ENCODE peak calls at places on chromosomes 16 and 17, in five cellular contexts. D is pulmonary artery endothelial cell; B is HEK293T; C is heart left ventricle; X is stimulated activated naive CD8-positive, alpha-beta T cell treated with anti-CD3 and anti-CD28 coated beads, Interleukin-15, Interleukin-2, amounts not matched to agents 100 U/mL and 50 U/mL, for 24 hours. I is an unnamed sample.

GRCh38 chr17:74480290-74480689 is 13.9 kb downstream of the CD300A start:
- DNase-seq in D (no peak), B (no peak), C (no peak), X (no peak), I (no peak)

GRCh38 chr16:11181889-11182279 is 74.1 kb downstream of the SOCS1 start:
- DNase-seq in D (no peak), B (no peak), C (no peak), X (peak; percentile 56), I (no peak)

GRCh38 chr16:79430129-79430789 is 170.3 kb downstream of the MAF start:
- DNase-seq in D (no peak), B (no peak), C (no peak), X (no peak), I (no peak)

GRCh38 chr16:75148311-75149195 is at the start of gene ZFP1:
- DNase-seq in D (peak; percentile 53), B (peak; percentile 95), C (peak; percentile 96), X (peak; percentile 96), I (peak; percentile 60)

GRCh38 chr16:24748242-24748641 is 18.8 kb downstream of the TNRC6A start:
- DNase-seq in D (peak; percentile 77), B (no peak), C (peak; percentile 39), X (no peak), I (peak; percentile 30)

GRCh38 chr17:3723188-3723555 is 531 bp upstream of the HASPIN start:
- DNase-seq in D (no peak), B (no peak), C (no peak), X (no peak), I (no peak)

GRCh38 chr16:87641721-87642120 is 39.4 kb downstream of the JPH3 start:
- DNase-seq in D (no peak), B (no peak), C (no peak), X (no peak), I (no peak)

GRCh38 chr16:53502331-53503269 is at the start of gene AKTIP:
- DNase-seq in D (no peak), B (peak; percentile 46), C (peak; percentile 35), X (peak; percentile 72), I (no peak)

GRCh38 chr16:649646-650045 is 481 bp downstream of the WDR90 start:
- DNase-seq in D (no peak), B (no peak), C (no peak), X (peak; percentile 41), I (no peak)

GRCh38 chr17:10557422-10557821 is 8.0 kb upstream of the MYH2 start:
- DNase-seq in D (no peak), B (no peak), C (no peak), X (no peak), I (no peak)

GRCh38 chr16:58021661-58022551 is 3.6 kb upstream of the MMP15 start:
- DNase-seq in D (no peak), B (no peak), C (no peak), X (no peak), I (no peak)

GRCh38 chr17:13740692-13741091 is 139.0 kb upstream of the HS3ST3A1 start:
- DNase-seq in D (no peak), B (no peak), C (no peak), X (no peak), I (no peak)

GRCh38 chr16:57672416-57672815 is 4.3 kb downstream of the ADGRG3 start:
- DNase-seq in D (no peak), B (no peak), C (no peak), X (no peak), I (no peak)

GRCh38 chr16:15765880-15766279 is 90.9 kb downstream of the MYH11 start:
- DNase-seq in D (no peak), B (peak; percentile 58), C (peak; percentile 30), X (peak; percentile 27), I (no peak)

GRCh38 chr17:50414808-50415207 is 11.2 kb upstream of the ACSF2 start:
- DNase-seq in D (no peak), B (no peak), C (no peak), X (no peak), I (no peak)

GRCh38 chr17:76686538-76687277 is 24.1 kb downstream of the MXRA7 start:
- DNase-seq in D (no peak), B (no peak), C (no peak), X (no peak), I (no peak)

GRCh38 chr16:17817943-17818342 is 347.2 kb upstream of the XYLT1 start:
- DNase-seq in D (no peak), B (no peak), C (no peak), X (no peak), I (no peak)

GRCh38 chr17:79205688-79206205 is 131.1 kb downstream of the ENGASE start:
- DNase-seq in D (no peak), B (no peak), C (no peak), X (no peak), I (no peak)

GRCh38 chr16:13070268-13070667 is 168.9 kb downstream of the SHISA9 start:
- DNase-seq in D (no peak), B (no peak), C (no peak), X (no peak), I (no peak)

GRCh38 chr16:56743840-56744239 is 13.9 kb downstream of the NUP93 start:
- DNase-seq in D (no peak), B (no peak), C (peak; percentile 36), X (no peak), I (no peak)

GRCh38 chr17:8421571-8421970 is 14.1 kb upstream of the NDEL1 start:
- DNase-seq in D (no peak), B (no peak), C (no peak), X (no peak), I (no peak)

GRCh38 chr17:15947331-15947730 is 2.4 kb downstream of the ADORA2B start:
- DNase-seq in D (no peak), B (no peak), C (no peak), X (no peak), I (no peak)